ENCODE peak calls at places on chromosomes 7 and 10, in eight cellular contexts. E, F, H, W, X, L, I and O are unnamed samples.

GRCh38 chr10:690227-691161 is 1.0 kb upstream of the DIP2C start:
- DNase-seq in E (no peak), F (no peak), H (no peak), W (no peak), X (no peak), L (no peak), I (no peak), O (no peak)

GRCh38 chr7:6272481-6273323 is at the start of gene CYTH3:
- DNase-seq in E (peak), F (no peak), H (peak), W (peak), X (peak), L (peak), I (peak), O (peak)

GRCh38 chr7:41592226-41592625 is 110.7 kb downstream of the INHBA start:
- DNase-seq in E (no peak), F (no peak), H (no peak), W (no peak), X (no peak), L (no peak), I (no peak), O (peak)

GRCh38 chr10:971150-971542 is 17.1 kb upstream of the GTPBP4 start:
- DNase-seq in E (no peak), F (no peak), H (no peak), W (no peak), X (no peak), L (no peak), I (peak), O (no peak)

GRCh38 chr7:1121886-1122831 is 34.2 kb downstream of the GPER1 start:
- DNase-seq in E (no peak), F (no peak), H (no peak), W (no peak), X (no peak), L (no peak), I (no peak), O (no peak)

GRCh38 chr7:67566101-67566500 is 569.5 kb downstream of the TYW1 start:
- DNase-seq in E (no peak), F (no peak), H (no peak), W (no peak), X (no peak), L (no peak), I (no peak), O (no peak)

GRCh38 chr10:70656489-70656888 is 15.8 kb upstream of the ADAMTS14 start:
- DNase-seq in E (peak), F (peak), H (peak), W (peak), X (no peak), L (no peak), I (no peak), O (peak)

GRCh38 chr10:103752680-103753248 is 102.6 kb downstream of the SH3PXD2A start:
- DNase-seq in E (no peak), F (no peak), H (no peak), W (no peak), X (no peak), L (no peak), I (no peak), O (peak)

GRCh38 chr10:103745264-103746247 is 109.8 kb downstream of the SH3PXD2A start:
- DNase-seq in E (peak), F (no peak), H (no peak), W (peak), X (no peak), L (no peak), I (peak), O (no peak)

GRCh38 chr10:133520193-133520738 is 6.9 kb upstream of the CYP2E1 start:
- DNase-seq in E (peak), F (no peak), H (peak), W (peak), X (peak), L (peak), I (peak), O (peak)

GRCh38 chr10:33145451-33146188 is 187.6 kb upstream of the ITGB1 start:
- DNase-seq in E (no peak), F (no peak), H (no peak), W (no peak), X (no peak), L (no peak), I (no peak), O (no peak)

GRCh38 chr10:71820966-71821365 is 30.1 kb downstream of the PSAP start:
- DNase-seq in E (no peak), F (no peak), H (no peak), W (no peak), X (no peak), L (no peak), I (no peak), O (no peak)

GRCh38 chr10:52283174-52283573 is 30.9 kb upstream of the DKK1 start:
- DNase-seq in E (no peak), F (no peak), H (peak), W (no peak), X (no peak), L (no peak), I (no peak), O (no peak)

GRCh38 chr10:120735773-120736371 is 115.3 kb upstream of the WDR11 start:
- DNase-seq in E (no peak), F (no peak), H (peak), W (peak), X (no peak), L (no peak), I (no peak), O (peak)

GRCh38 chr10:69328346-69328687 is 50.0 kb downstream of the HK1 start:
- DNase-seq in E (no peak), F (no peak), H (no peak), W (no peak), X (no peak), L (no peak), I (no peak), O (no peak)

GRCh38 chr10:50464004-50464409 is 159.7 kb downstream of the SGMS1 start:
- DNase-seq in E (no peak), F (no peak), H (no peak), W (peak), X (no peak), L (no peak), I (no peak), O (peak)

GRCh38 chr7:40175725-40176510 is 41.1 kb downstream of the SUGCT start:
- DNase-seq in E (no peak), F (no peak), H (peak), W (peak), X (no peak), L (no peak), I (no peak), O (no peak)

GRCh38 chr10:32981760-32982159 is 23.7 kb upstream of the ITGB1 start:
- DNase-seq in E (no peak), F (no peak), H (peak), W (peak), X (peak), L (no peak), I (no peak), O (no peak)

GRCh38 chr7:45704683-45705016 is 130.5 kb downstream of the ADCY1 start:
- DNase-seq in E (no peak), F (no peak), H (no peak), W (no peak), X (no peak), L (no peak), I (no peak), O (no peak)

GRCh38 chr10:7593068-7593467 is 73.7 kb downstream of the ITIH5 start:
- DNase-seq in E (no peak), F (no peak), H (no peak), W (no peak), X (no peak), L (no peak), I (no peak), O (no peak)

GRCh38 chr10:86711957-86712708 is 43.8 kb downstream of the LDB3 start:
- DNase-seq in E (no peak), F (no peak), H (peak), W (no peak), X (peak), L (peak), I (peak), O (peak)

GRCh38 chr7:11950281-11950680 is 118.3 kb upstream of the THSD7A start:
- DNase-seq in E (no peak), F (no peak), H (no peak), W (no peak), X (no peak), L (no peak), I (no peak), O (no peak)